ENCODE peak calls at places on chromosome 17, in seven cellular contexts. N is glutamatergic neuron, J is NCI-H1436, T is stomach, P is choroid plexus epithelial cell, S is MCF 10A, L is Daoy. F is an unnamed sample.

GRCh38 chr17:46059457-46059856 is 60.4 kb downstream of the STH start:
- DNase-seq in T (no peak), L (no peak), S (no peak), J (no peak), P (no peak), N (no peak), F (no peak)

GRCh38 chr17:9576521-9577401 is at the start of gene CFAP52:
- DNase-seq in J (peak; percentile 49), T (peak; percentile 71), L (peak; percentile 73), S (peak; percentile 71), N (peak; percentile 87), P (peak; percentile 83), F (peak; percentile 77)

GRCh38 chr17:5031365-5032082 is 3.7 kb downstream of the SLC52A1 start:
- DNase-seq in P (peak; percentile 83), S (peak; percentile 78), L (peak; percentile 82), J (peak; percentile 77), T (peak; percentile 81), N (peak; percentile 87), F (peak; percentile 77)

GRCh38 chr17:30558313-30559195 is 81.3 kb downstream of the GOSR1 start:
- DNase-seq in J (no peak), T (peak; percentile 19), S (no peak), N (no peak), P (no peak), L (no peak), F (no peak)

GRCh38 chr17:14303343-14304221 is 2.7 kb downstream of the HS3ST3B1 start:
- DNase-seq in N (peak; percentile 43), S (no peak), J (no peak), L (no peak), T (no peak), P (peak; percentile 43), F (no peak)

GRCh38 chr17:45246861-45247428 is 14.9 kb downstream of the SPATA32 start:
- DNase-seq in L (no peak), P (no peak), J (peak; percentile 32), T (no peak), N (peak; percentile 80), S (no peak), F (peak; percentile 50)

GRCh38 chr17:73304971-73305786 is 6.6 kb downstream of the CDC42EP4 start:
- DNase-seq in L (peak; percentile 89), T (peak; percentile 54), S (peak; percentile 84), N (no peak), P (peak; percentile 87), J (no peak), F (peak; percentile 65)

GRCh38 chr17:236641-237405 is 55.4 kb upstream of the DOC2B start:
- DNase-seq in L (peak; percentile 43), N (no peak), J (no peak), P (no peak), T (no peak), S (no peak), F (no peak)

GRCh38 chr17:80596760-80597608 is 52.3 kb downstream of the RPTOR start:
- DNase-seq in P (no peak), N (no peak), T (no peak), J (no peak), S (peak; percentile 59), L (peak; percentile 45), F (no peak)

GRCh38 chr17:64178011-64178825 is 48.3 kb upstream of the ERN1 start:
- DNase-seq in N (no peak), T (peak; percentile 38), J (no peak), L (no peak), P (no peak), S (no peak), F (no peak)